ENCODE peak calls at places on chromosomes 12 and 14, in five cellular contexts. P is heart left ventricle, D is uterus, T is stomach, Z is sigmoid colon. Y is an unnamed sample.

GRCh38 chr12:115730975-115731541 is 546.4 kb downstream of the MED13L start:
- DNase-seq in D (no peak), T (no peak), P (no peak), Z (no peak), Y (no peak)

GRCh38 chr14:89654998-89655397 is 238.0 kb upstream of the FOXN3 start:
- DNase-seq in Z (no peak), T (no peak), D (no peak), P (no peak), Y (no peak)

GRCh38 chr12:31589896-31590729 is 823 bp downstream of the DENND5B start:
- DNase-seq in D (peak), P (peak), T (peak), Z (peak), Y (peak)

GRCh38 chr12:113062502-113063395 is 6.2 kb downstream of the DTX1 start:
- DNase-seq in P (no peak), T (no peak), D (no peak), Z (no peak), Y (no peak)

GRCh38 chr12:65615091-65615490 is 209.2 kb upstream of the HMGA2 start:
- DNase-seq in D (no peak), P (no peak), Z (no peak), T (no peak), Y (no peak)

GRCh38 chr12:117671734-117672133 is 297.1 kb downstream of the KSR2 start:
- DNase-seq in P (no peak), T (no peak), D (no peak), Z (no peak), Y (peak)

GRCh38 chr12:24562761-24563392 is 386.0 kb downstream of the BCAT1 start:
- DNase-seq in T (no peak), D (peak), Z (no peak), P (peak), Y (peak)

GRCh38 chr14:57401501-57401900 is 11.1 kb downstream of the NAA30 start:
- DNase-seq in P (no peak), T (no peak), Z (no peak), D (no peak), Y (no peak)

GRCh38 chr12:93167841-93168492 is 209.8 kb upstream of the NUDT4 start:
- DNase-seq in T (no peak), P (no peak), Z (no peak), D (no peak), Y (no peak)

GRCh38 chr14:78530078-78530477 is 359.9 kb downstream of the NRXN3 start:
- DNase-seq in T (no peak), Z (no peak), P (no peak), D (no peak), Y (peak)

GRCh38 chr12:74602881-74603523 is 65.4 kb downstream of the ATXN7L3B start:
- DNase-seq in T (no peak), Z (no peak), P (no peak), D (no peak), Y (no peak)

GRCh38 chr12:73798523-73798922 is 739.1 kb upstream of the ATXN7L3B start:
- DNase-seq in D (no peak), P (no peak), T (no peak), Z (no peak), Y (no peak)

DNA sequence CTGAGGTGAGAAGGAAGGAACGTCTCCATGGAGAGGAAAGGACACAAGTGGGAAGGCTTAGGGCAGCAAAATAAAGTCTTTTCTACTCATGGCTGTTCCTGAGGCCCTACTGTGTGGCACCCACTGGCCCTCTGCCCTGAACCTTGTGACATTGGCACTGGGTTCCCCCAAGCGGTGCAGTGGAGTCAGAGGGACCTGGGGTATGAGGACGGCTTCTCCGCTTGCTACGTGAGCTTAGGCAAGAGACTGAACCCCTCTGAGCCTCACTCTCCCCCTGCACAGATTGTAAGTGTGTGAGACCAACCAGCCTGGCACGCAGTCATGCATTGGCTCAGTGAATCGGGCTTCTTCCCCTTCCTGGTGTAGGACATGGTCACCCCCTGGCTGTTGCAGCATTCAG is 19.7 kb downstream of the SLC6A12 start:
- DNase-seq in P (no peak), T (no peak), Z (no peak), D (no peak), Y (no peak)
- TF ChIP-seq POLR2A in P (no peak), T (no peak), Z (no peak), D (no peak), Y (no peak)

DNA sequence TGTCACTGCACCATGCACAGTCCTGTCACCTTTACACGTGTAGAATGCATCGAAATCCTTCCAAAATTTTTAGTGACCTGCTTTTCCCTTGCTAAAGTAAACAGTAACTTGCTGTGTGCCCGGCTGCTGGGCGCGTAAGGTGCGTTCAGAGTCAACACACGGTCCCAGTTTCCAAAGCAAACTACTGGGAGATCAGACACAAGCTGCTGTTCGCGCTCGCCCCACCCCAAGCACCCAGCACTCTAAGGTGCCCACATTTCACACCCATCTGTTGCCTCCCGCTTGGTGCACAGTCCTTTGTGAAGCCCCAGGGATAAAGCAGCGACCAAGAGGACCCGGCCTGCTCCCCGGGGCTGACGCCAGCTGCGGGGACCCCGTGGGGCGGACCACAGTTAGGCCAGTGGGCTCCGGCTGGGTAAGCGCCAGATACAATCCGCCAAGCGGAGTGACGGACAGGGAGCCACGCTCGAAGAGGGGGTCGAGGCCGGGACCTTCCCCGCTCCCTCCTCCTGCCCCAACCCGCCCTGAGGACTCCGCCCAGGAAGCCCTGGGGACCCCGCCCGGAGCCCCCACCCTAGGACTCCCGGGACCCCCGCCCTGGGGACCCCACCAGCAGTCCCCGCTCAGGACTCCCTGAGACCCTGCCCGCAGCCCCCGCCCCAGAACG is 633 bp downstream of the STX2 start:
- DNase-seq in P (peak), Z (no peak), T (peak), D (peak), Y (peak)
- TF ChIP-seq POLR2A in P (no peak), Z (no peak), T (no peak), D (no peak), Y (no peak)

DNA sequence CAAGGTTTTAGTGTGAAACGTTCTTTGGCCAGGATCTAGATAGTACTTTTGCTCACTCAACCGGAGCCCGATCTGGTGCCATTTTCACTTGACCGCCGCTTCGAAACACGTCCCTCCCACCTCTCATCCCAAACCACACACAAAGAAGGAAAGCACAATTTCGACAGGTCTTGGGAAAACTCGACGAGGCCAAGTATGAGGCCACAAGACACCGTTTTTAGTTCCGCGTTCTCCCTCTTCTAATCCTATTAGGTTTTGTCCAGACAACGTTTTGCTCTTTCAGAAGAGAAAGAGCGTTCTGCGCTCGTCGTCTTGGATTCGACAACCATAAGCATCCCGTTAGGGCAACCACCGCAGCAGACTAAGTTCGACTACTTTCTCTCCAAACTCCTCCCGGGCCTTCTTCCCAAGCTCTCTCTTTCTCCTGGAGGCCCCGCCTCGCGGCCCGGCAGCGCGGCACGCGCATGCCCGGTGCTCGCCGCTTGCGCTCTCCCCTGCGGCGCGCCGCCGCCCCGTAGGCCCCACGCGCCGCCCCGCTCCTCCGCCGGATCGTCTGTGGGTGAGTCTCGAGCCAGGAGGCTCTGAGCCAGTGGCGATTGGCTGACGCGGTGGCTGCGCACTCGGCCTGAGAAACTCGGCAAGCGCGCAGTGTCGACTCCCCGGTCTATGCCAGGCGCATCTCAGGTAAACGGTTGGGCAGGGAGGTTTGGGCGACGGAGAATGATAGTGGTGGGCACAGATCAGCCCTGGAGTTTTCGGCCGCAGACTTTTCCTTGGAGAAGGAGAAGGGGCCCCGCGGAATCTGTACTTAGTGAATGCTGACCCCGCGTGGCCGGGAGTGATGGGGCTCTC is at the start of gene MIPOL1:
- DNase-seq in T (peak), P (peak), Z (peak), D (peak), Y (no peak)
- TF ChIP-seq POLR2A in T (no peak), P (peak), Z (no peak), D (peak), Y (no peak)

GRCh38 chr12:2984249-2984648 is 25.1 kb downstream of the TEAD4 start:
- DNase-seq in T (no peak), D (no peak), P (no peak), Z (no peak), Y (no peak)
- TF ChIP-seq POLR2A in T (no peak), D (no peak), P (no peak), Z (no peak), Y (no peak)

DNA sequence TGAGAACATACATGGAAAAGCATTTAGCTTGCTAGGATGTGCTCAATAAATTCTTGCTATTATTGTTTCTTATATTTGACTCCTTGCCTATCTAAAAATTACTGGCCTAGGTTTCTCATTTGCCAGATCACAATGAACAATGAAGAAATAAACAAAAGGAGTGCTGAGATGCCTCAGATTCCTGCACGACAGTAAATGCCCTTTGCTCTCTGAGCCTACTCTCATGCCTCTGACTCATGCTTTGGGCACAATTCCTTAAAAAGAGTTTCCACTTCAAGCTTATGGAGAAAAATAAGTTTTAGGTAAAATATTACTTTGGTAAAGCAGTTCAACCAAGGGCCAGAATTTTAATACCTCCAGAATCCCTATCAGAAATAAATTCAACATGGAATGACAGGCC is 30.9 kb downstream of the GRIN2B start:
- DNase-seq in P (no peak), D (no peak), T (no peak), Z (no peak), Y (no peak)
- TF ChIP-seq POLR2A in P (no peak), D (no peak), T (no peak), Z (no peak), Y (no peak)

GRCh38 chr12:14771651-14772137 is 31.6 kb downstream of the WBP11 start:
- DNase-seq in P (no peak), D (no peak), Z (no peak), T (no peak), Y (no peak)

GRCh38 chr12:14769462-14769836 is 33.8 kb downstream of the WBP11 start:
- DNase-seq in D (peak), T (peak), P (peak), Z (peak), Y (no peak)

GRCh38 chr12:14769837-14770494 is 33.3 kb downstream of the WBP11 start:
- DNase-seq in P (peak), T (peak), Z (peak), D (peak), Y (no peak)

GRCh38 chr12:14768823-14769405 is 34.4 kb downstream of the WBP11 start:
- DNase-seq in D (no peak), P (no peak), T (peak), Z (peak), Y (no peak)

GRCh38 chr12:14770495-14771313 is 32.6 kb downstream of the WBP11 start:
- DNase-seq in P (peak), D (peak), Z (peak), T (peak), Y (no peak)
- TF ChIP-seq POLR2A in P (peak), D (peak), Z (peak), T (no peak), Y (peak)

GRCh38 chr14:21072102-21072501 is 2.0 kb downstream of the ARHGEF40 start:
- DNase-seq in Z (no peak), P (peak), D (no peak), T (no peak), Y (no peak)

GRCh38 chr14:21069388-21070082 is 569 bp upstream of the ARHGEF40 start:
- DNase-seq in D (peak), P (peak), Z (no peak), T (no peak), Y (no peak)

GRCh38 chr14:21070083-21070609 is at the start of gene ARHGEF40:
- DNase-seq in D (peak), P (peak), T (peak), Z (no peak), Y (peak)

GRCh38 chr14:21071225-21072041 is 1.3 kb downstream of the ARHGEF40 start:
- DNase-seq in T (peak), D (peak), Z (peak), P (peak), Y (peak)

GRCh38 chr14:21070610-21071224 is 613 bp downstream of the ARHGEF40 start:
- DNase-seq in P (peak), T (no peak), D (peak), Z (no peak), Y (peak)
- TF ChIP-seq POLR2A in P (no peak), T (no peak), D (no peak), Z (no peak), Y (no peak)

DNA sequence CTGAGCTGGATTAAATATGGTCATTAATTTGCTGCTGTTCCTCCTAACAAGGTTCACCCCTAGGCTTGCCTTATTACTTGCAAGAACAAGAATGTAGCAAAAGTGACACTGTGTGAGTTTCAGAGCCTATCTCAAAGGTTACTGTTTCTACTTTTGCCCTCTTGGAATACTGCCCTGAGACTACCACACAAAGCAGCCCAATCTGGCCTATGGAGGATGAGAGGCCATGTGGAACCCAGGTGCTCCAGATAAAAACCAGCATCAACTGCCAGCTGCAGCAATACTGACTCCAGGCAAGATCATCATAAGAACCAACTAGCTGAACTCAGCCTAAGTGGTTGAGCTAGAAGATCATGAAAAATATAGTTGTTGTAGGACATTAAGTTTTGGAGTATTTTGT is 22.4 kb upstream of the SUPT16H start:
- DNase-seq in P (no peak), D (no peak), T (no peak), Z (no peak), Y (no peak)
- TF ChIP-seq POLR2A in P (no peak), D (no peak), T (no peak), Z (no peak), Y (no peak)